ENCODE peak calls at places on chromosomes 7 and 10, in nine cellular contexts. One of them, this sample, is unnamed. For H3K9me3, the result is how much of the 10 kb centered on the place peaks cover.

GRCh38 chr10:103470755-103471653 is 8.0 kb downstream of the CALHM3 start:
- DNase-seq in HCT116: no peak
- DNase-seq in PC-3: peak
- DNase-seq in MM.1S: peak
- DNase-seq in OCI-LY7: peak
- DNase-seq in astrocyte: no peak
- DNase-seq in GM23248: no peak
- DNase-seq in keratinocyte: no peak
- DNase-seq in fibroblast of lung: peak
- DNase-seq in this sample: peak

GRCh38 chr10:86392723-86393094 is 26.1 kb upstream of the GRID1 start:
- DNase-seq in HCT116: no peak
- DNase-seq in PC-3: no peak
- DNase-seq in MM.1S: no peak
- DNase-seq in OCI-LY7: peak
- DNase-seq in astrocyte: no peak
- DNase-seq in GM23248: no peak
- DNase-seq in keratinocyte: no peak
- DNase-seq in fibroblast of lung: no peak
- DNase-seq in this sample: no peak

GRCh38 chr7:155462163-155462735 is 4.3 kb downstream of the EN2 start:
- DNase-seq in HCT116: no peak
- DNase-seq in PC-3: no peak
- DNase-seq in MM.1S: no peak
- DNase-seq in OCI-LY7: no peak
- DNase-seq in astrocyte: no peak
- DNase-seq in GM23248: no peak
- DNase-seq in keratinocyte: no peak
- DNase-seq in fibroblast of lung: no peak
- DNase-seq in this sample: no peak

GRCh38 chr7:81956520-81956919 is 186.7 kb upstream of the HGF start:
- DNase-seq in HCT116: peak
- DNase-seq in PC-3: peak
- DNase-seq in MM.1S: peak
- DNase-seq in OCI-LY7: peak
- DNase-seq in astrocyte: peak
- DNase-seq in GM23248: peak
- DNase-seq in keratinocyte: no peak
- DNase-seq in fibroblast of lung: peak
- DNase-seq in this sample: no peak

GRCh38 chr10:74628136-74628535 is 198.3 kb upstream of the KAT6B start:
- DNase-seq in HCT116: no peak
- DNase-seq in PC-3: no peak
- DNase-seq in MM.1S: no peak
- DNase-seq in OCI-LY7: no peak
- DNase-seq in astrocyte: no peak
- DNase-seq in GM23248: peak
- DNase-seq in keratinocyte: no peak
- DNase-seq in fibroblast of lung: no peak
- DNase-seq in this sample: no peak

GRCh38 chr10:128035557-128035973 is 90.7 kb downstream of the MKI67 start:
- DNase-seq in HCT116: peak
- DNase-seq in PC-3: peak
- DNase-seq in MM.1S: peak
- DNase-seq in OCI-LY7: peak
- DNase-seq in astrocyte: no peak
- DNase-seq in GM23248: peak
- DNase-seq in keratinocyte: no peak
- DNase-seq in fibroblast of lung: peak
- DNase-seq in this sample: no peak

GRCh38 chr10:5242585-5242984 is 45.9 kb downstream of the AKR1C4 start:
- DNase-seq in HCT116: no peak
- DNase-seq in PC-3: no peak
- DNase-seq in MM.1S: no peak
- DNase-seq in OCI-LY7: no peak
- DNase-seq in astrocyte: no peak
- DNase-seq in GM23248: no peak
- DNase-seq in keratinocyte: no peak
- DNase-seq in fibroblast of lung: no peak
- DNase-seq in this sample: no peak

GRCh38 chr7:100604976-100605911 is 3.1 kb downstream of the PCOLCE start:
- DNase-seq in HCT116: no peak
- DNase-seq in PC-3: peak
- DNase-seq in MM.1S: no peak
- DNase-seq in OCI-LY7: no peak
- DNase-seq in astrocyte: no peak
- DNase-seq in GM23248: no peak
- DNase-seq in keratinocyte: no peak
- DNase-seq in fibroblast of lung: no peak
- DNase-seq in this sample: peak

GRCh38 chr10:89425000-89425399 is 10.6 kb downstream of the IFIT5 start:
- DNase-seq in HCT116: no peak
- DNase-seq in PC-3: no peak
- DNase-seq in MM.1S: no peak
- DNase-seq in OCI-LY7: no peak
- DNase-seq in astrocyte: no peak
- DNase-seq in GM23248: no peak
- DNase-seq in keratinocyte: no peak
- DNase-seq in fibroblast of lung: no peak
- DNase-seq in this sample: no peak

GRCh38 chr10:11036424-11037011 is 18.8 kb downstream of the CELF2 start:
- DNase-seq in HCT116: no peak
- DNase-seq in PC-3: peak
- DNase-seq in MM.1S: no peak
- DNase-seq in OCI-LY7: no peak
- DNase-seq in astrocyte: peak
- DNase-seq in GM23248: peak
- DNase-seq in keratinocyte: no peak
- DNase-seq in fibroblast of lung: peak
- DNase-seq in this sample: no peak

GRCh38 chr7:29262191-29262917 is 67.8 kb downstream of the CHN2 start:
- DNase-seq in HCT116: no peak
- DNase-seq in PC-3: no peak
- DNase-seq in MM.1S: no peak
- DNase-seq in OCI-LY7: no peak
- DNase-seq in astrocyte: no peak
- DNase-seq in GM23248: no peak
- DNase-seq in keratinocyte: no peak
- DNase-seq in fibroblast of lung: no peak
- DNase-seq in this sample: no peak

GRCh38 chr7:96670338-96671289 is 39.0 kb downstream of the SEM1 start:
- DNase-seq in HCT116: no peak
- DNase-seq in PC-3: no peak
- DNase-seq in MM.1S: no peak
- DNase-seq in OCI-LY7: no peak
- DNase-seq in astrocyte: no peak
- DNase-seq in GM23248: no peak
- DNase-seq in keratinocyte: no peak
- DNase-seq in fibroblast of lung: no peak
- DNase-seq in this sample: no peak

GRCh38 chr10:79056736-79057391 is 11.9 kb upstream of the ZMIZ1 start:
- DNase-seq in HCT116: no peak
- DNase-seq in PC-3: no peak
- DNase-seq in MM.1S: no peak
- DNase-seq in OCI-LY7: no peak
- DNase-seq in astrocyte: no peak
- DNase-seq in GM23248: no peak
- DNase-seq in keratinocyte: no peak
- DNase-seq in fibroblast of lung: no peak
- DNase-seq in this sample: no peak

GRCh38 chr10:69803809-69804208 is 2.1 kb downstream of the COL13A1 start:
- DNase-seq in HCT116: no peak
- DNase-seq in PC-3: peak
- DNase-seq in MM.1S: no peak
- DNase-seq in OCI-LY7: no peak
- DNase-seq in astrocyte: no peak
- DNase-seq in GM23248: no peak
- DNase-seq in keratinocyte: no peak
- DNase-seq in fibroblast of lung: peak
- DNase-seq in this sample: no peak

GRCh38 chr10:69801434-69802315 is at the start of gene COL13A1:
- DNase-seq in HCT116: peak
- DNase-seq in PC-3: peak
- DNase-seq in MM.1S: no peak
- DNase-seq in OCI-LY7: no peak
- DNase-seq in astrocyte: peak
- DNase-seq in GM23248: peak
- DNase-seq in keratinocyte: peak
- DNase-seq in fibroblast of lung: peak
- DNase-seq in this sample: peak

GRCh38 chr10:69800665-69801064 is 1.0 kb upstream of the COL13A1 start:
- DNase-seq in HCT116: no peak
- DNase-seq in PC-3: no peak
- DNase-seq in MM.1S: no peak
- DNase-seq in OCI-LY7: no peak
- DNase-seq in astrocyte: no peak
- DNase-seq in GM23248: no peak
- DNase-seq in keratinocyte: no peak
- DNase-seq in fibroblast of lung: no peak
- DNase-seq in this sample: no peak

GRCh38 chr10:69801094-69801433 is 642 bp upstream of the COL13A1 start:
- DNase-seq in HCT116: peak
- DNase-seq in PC-3: peak
- DNase-seq in MM.1S: peak
- DNase-seq in OCI-LY7: peak
- DNase-seq in astrocyte: no peak
- DNase-seq in GM23248: peak
- DNase-seq in keratinocyte: peak
- DNase-seq in fibroblast of lung: peak
- DNase-seq in this sample: peak

GRCh38 chr10:69802424-69803161 is 887 bp downstream of the COL13A1 start:
- DNase-seq in HCT116: no peak
- DNase-seq in PC-3: peak
- DNase-seq in MM.1S: no peak
- DNase-seq in OCI-LY7: no peak
- DNase-seq in astrocyte: peak
- DNase-seq in GM23248: peak
- DNase-seq in keratinocyte: no peak
- DNase-seq in fibroblast of lung: peak
- DNase-seq in this sample: peak
- H2AFZ ChIP-seq in HCT116: peak
- H2AFZ ChIP-seq in PC-3: peak
- H2AFZ ChIP-seq in MM.1S: no peak
- H2AFZ ChIP-seq in OCI-LY7: no peak
- H2AFZ ChIP-seq in astrocyte: peak
- H2AFZ ChIP-seq in GM23248: peak
- H2AFZ ChIP-seq in keratinocyte: peak
- H2AFZ ChIP-seq in fibroblast of lung: peak
- H2AFZ ChIP-seq in this sample: peak

DNA sequence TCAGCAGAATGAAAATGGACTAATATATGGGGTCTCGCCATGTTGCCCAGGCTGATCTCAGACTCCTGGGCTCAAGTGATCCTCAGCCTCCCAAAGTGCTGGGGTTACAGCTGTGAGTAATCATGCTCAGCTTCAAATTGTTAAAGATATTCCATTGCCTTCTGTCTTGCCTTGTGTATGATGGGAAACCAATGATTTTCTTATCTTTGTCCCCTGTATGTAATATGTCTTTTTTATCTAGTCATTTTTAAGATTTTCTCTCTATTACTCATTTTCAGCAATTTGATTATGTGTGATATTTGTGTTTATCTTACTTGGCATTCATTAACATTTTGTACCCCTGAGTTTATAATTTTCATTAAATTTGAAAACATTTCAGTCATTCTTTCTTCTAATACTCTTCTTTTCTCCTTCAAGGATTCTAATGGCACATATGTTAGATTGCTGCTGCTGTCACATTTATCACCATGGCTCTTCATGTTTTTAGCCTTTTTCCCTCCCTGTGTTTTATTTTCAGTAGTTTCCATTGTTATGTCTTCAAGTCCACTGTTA is 12.6 kb downstream of the LYZL1 start:
- DNase-seq in HCT116: no peak
- DNase-seq in PC-3: no peak
- DNase-seq in MM.1S: no peak
- DNase-seq in OCI-LY7: no peak
- DNase-seq in astrocyte: no peak
- DNase-seq in GM23248: no peak
- DNase-seq in keratinocyte: no peak
- DNase-seq in fibroblast of lung: no peak
- DNase-seq in this sample: no peak
- H3K9me3 ChIP-seq in HCT116: under half
- H3K9me3 ChIP-seq in PC-3: under half
- H3K9me3 ChIP-seq in MM.1S: under half
- H3K9me3 ChIP-seq in OCI-LY7: under half
- H3K9me3 ChIP-seq in astrocyte: under half
- H3K9me3 ChIP-seq in GM23248: under half
- H3K9me3 ChIP-seq in keratinocyte: under half
- H3K9me3 ChIP-seq in fibroblast of lung: under half
- H3K9me3 ChIP-seq in this sample: under half

GRCh38 chr7:32070406-32071360 is at the start of gene PDE1C:
- DNase-seq in HCT116: no peak
- DNase-seq in PC-3: no peak
- DNase-seq in MM.1S: no peak
- DNase-seq in OCI-LY7: no peak
- DNase-seq in astrocyte: no peak
- DNase-seq in GM23248: peak
- DNase-seq in keratinocyte: no peak
- DNase-seq in fibroblast of lung: no peak
- DNase-seq in this sample: no peak

GRCh38 chr7:32068411-32068905 is 1.7 kb downstream of the PDE1C start:
- DNase-seq in HCT116: no peak
- DNase-seq in PC-3: no peak
- DNase-seq in MM.1S: peak
- DNase-seq in OCI-LY7: no peak
- DNase-seq in astrocyte: no peak
- DNase-seq in GM23248: no peak
- DNase-seq in keratinocyte: no peak
- DNase-seq in fibroblast of lung: no peak
- DNase-seq in this sample: no peak

GRCh38 chr7:32069251-32069650 is 956 bp downstream of the PDE1C start:
- DNase-seq in HCT116: no peak
- DNase-seq in PC-3: no peak
- DNase-seq in MM.1S: no peak
- DNase-seq in OCI-LY7: no peak
- DNase-seq in astrocyte: no peak
- DNase-seq in GM23248: no peak
- DNase-seq in keratinocyte: no peak
- DNase-seq in fibroblast of lung: no peak
- DNase-seq in this sample: no peak

GRCh38 chr7:32071466-32072091 is 1.4 kb upstream of the PDE1C start:
- DNase-seq in HCT116: no peak
- DNase-seq in PC-3: no peak
- DNase-seq in MM.1S: no peak
- DNase-seq in OCI-LY7: no peak
- DNase-seq in astrocyte: no peak
- DNase-seq in GM23248: no peak
- DNase-seq in keratinocyte: no peak
- DNase-seq in fibroblast of lung: no peak
- DNase-seq in this sample: no peak

GRCh38 chr7:32070051-32070405 is 179 bp downstream of the PDE1C start:
- DNase-seq in HCT116: no peak
- DNase-seq in PC-3: no peak
- DNase-seq in MM.1S: no peak
- DNase-seq in OCI-LY7: no peak
- DNase-seq in astrocyte: no peak
- DNase-seq in GM23248: peak
- DNase-seq in keratinocyte: no peak
- DNase-seq in fibroblast of lung: no peak
- DNase-seq in this sample: no peak
- H2AFZ ChIP-seq in HCT116: no peak
- H2AFZ ChIP-seq in PC-3: no peak
- H2AFZ ChIP-seq in MM.1S: no peak
- H2AFZ ChIP-seq in OCI-LY7: no peak
- H2AFZ ChIP-seq in astrocyte: peak
- H2AFZ ChIP-seq in GM23248: peak
- H2AFZ ChIP-seq in keratinocyte: peak
- H2AFZ ChIP-seq in fibroblast of lung: peak
- H2AFZ ChIP-seq in this sample: no peak

GRCh38 chr10:42519761-42520460 is 118.5 kb downstream of the ZNF33B start:
- DNase-seq in HCT116: no peak
- DNase-seq in PC-3: no peak
- DNase-seq in MM.1S: no peak
- DNase-seq in OCI-LY7: no peak
- DNase-seq in astrocyte: peak
- DNase-seq in GM23248: peak
- DNase-seq in keratinocyte: no peak
- DNase-seq in fibroblast of lung: peak
- DNase-seq in this sample: no peak
- H3K9me3 ChIP-seq in HCT116: under half
- H3K9me3 ChIP-seq in PC-3: half or more
- H3K9me3 ChIP-seq in MM.1S: under half
- H3K9me3 ChIP-seq in OCI-LY7: under half
- H3K9me3 ChIP-seq in astrocyte: under half
- H3K9me3 ChIP-seq in GM23248: under half
- H3K9me3 ChIP-seq in keratinocyte: under half
- H3K9me3 ChIP-seq in fibroblast of lung: under half
- H3K9me3 ChIP-seq in this sample: half or more